ENCODE peak calls at places on chromosomes 4 and X, in ten cellular contexts. I is left lung, T is GM18507, B is hippocampal formation, C is B cell, U is C1 segment of cervical spinal cord, E is right cardiac atrium, K is iPS DF 19.7, Z is skeletal muscle cell, P is SW480. D is an unnamed sample.

GRCh38 chr4:159071178-159071968 is 31.5 kb upstream of the RAPGEF2 start:
- DNase-seq in P (peak; percentile 40), E (no peak), Z (peak; percentile 67), I (no peak), B (no peak), U (no peak), T (no peak), C (no peak), K (peak; percentile 68), D (peak; percentile 91)

GRCh38 chr4:163866728-163867313 is 372.3 kb downstream of the TMA16 start:
- DNase-seq in B (no peak), K (no peak), Z (no peak), I (no peak), U (no peak), C (no peak), E (no peak), T (no peak), P (no peak), D (peak; percentile 49)

GRCh38 chr4:16513876-16514275 is 287.6 kb upstream of the TAPT1 start:
- DNase-seq in P (no peak), Z (no peak), K (no peak), T (no peak), C (no peak), B (no peak), U (no peak), I (no peak), E (no peak), D (no peak)

GRCh38 chr4:85968945-85969830 is 390.7 kb downstream of the MAPK10 start:
- DNase-seq in U (no peak), B (no peak), I (no peak), Z (peak; percentile 35), E (no peak), T (peak; percentile 2), P (peak; percentile 22), C (peak; percentile 53), K (no peak), D (peak; percentile 71)

GRCh38 chrX:49172280-49172780 is 632 bp downstream of the PLP2 start:
- DNase-seq in Z (no peak), C (peak; percentile 79), K (no peak), T (no peak), B (no peak), U (no peak), P (peak; percentile 82), E (peak; percentile 87), I (peak; percentile 83), D (peak; percentile 58)

GRCh38 chr4:173448557-173448918 is 49.6 kb upstream of the SCRG1 start:
- DNase-seq in I (no peak), Z (no peak), K (no peak), C (no peak), P (no peak), B (no peak), U (no peak), E (no peak), T (no peak), D (peak; percentile 26)

GRCh38 chr4:176641237-176641636 is 151.5 kb downstream of the VEGFC start:
- DNase-seq in B (no peak), I (no peak), Z (no peak), K (no peak), E (no peak), C (no peak), T (no peak), U (no peak), P (no peak), D (no peak)

GRCh38 chr4:14143892-14144291 is 516.4 kb upstream of the BOD1L1 start:
- DNase-seq in T (no peak), B (no peak), P (peak; percentile 1), C (no peak), U (no peak), I (no peak), Z (no peak), K (peak; percentile 20), E (no peak), D (no peak)

GRCh38 chrX:119516157-119516702 is 48.0 kb downstream of the SLC25A5 start:
- DNase-seq in E (no peak), C (peak; percentile 74), I (no peak), P (peak; percentile 63), U (no peak), K (no peak), T (peak; percentile 44), Z (no peak), B (peak; percentile 10), D (peak; percentile 72)

GRCh38 chrX:150805736-150806135 is 92.7 kb downstream of the CD99L2 start:
- DNase-seq in Z (peak; percentile 1), K (no peak), C (no peak), T (no peak), B (no peak), I (no peak), E (no peak), P (no peak), U (no peak), D (no peak)

GRCh38 chr4:145218251-145218650 is 37.9 kb upstream of the OTUD4 start:
- DNase-seq in T (no peak), E (peak; percentile 30), B (no peak), U (no peak), K (no peak), Z (no peak), C (no peak), P (no peak), I (no peak), D (no peak)

GRCh38 chrX:136784231-136784630 is 3.5 kb upstream of the ARHGEF6 start:
- DNase-seq in P (no peak), K (no peak), Z (no peak), B (no peak), E (no peak), C (peak; percentile 14), T (no peak), I (no peak), U (no peak), D (no peak)

GRCh38 chrX:38627683-38628082 is 66.3 kb downstream of the TSPAN7 start:
- DNase-seq in C (peak; percentile 19), U (no peak), I (no peak), B (no peak), K (peak; percentile 47), T (no peak), P (peak; percentile 53), Z (no peak), E (no peak), D (peak; percentile 2)

GRCh38 chr4:165489786-165490185 is 111.0 kb downstream of the CPE start:
- DNase-seq in U (no peak), E (no peak), B (no peak), T (no peak), P (no peak), Z (no peak), K (no peak), C (no peak), I (no peak), D (no peak)

GRCh38 chrX:110847334-110847733 is 51.7 kb upstream of the CHRDL1 start:
- DNase-seq in P (peak; percentile 42), U (no peak), Z (no peak), B (no peak), K (no peak), I (no peak), T (peak; percentile 5), C (peak; percentile 57), E (no peak), D (peak; percentile 79)

GRCh38 chr4:40195182-40196177 is 1.4 kb upstream of the RHOH start:
- DNase-seq in T (no peak), U (no peak), K (no peak), B (no peak), Z (no peak), C (no peak), I (no peak), P (no peak), E (no peak), D (no peak)

GRCh38 chr4:40887690-40888089 is 137.9 kb downstream of the NSUN7 start:
- DNase-seq in B (no peak), U (no peak), E (no peak), C (no peak), Z (peak; percentile 93), K (no peak), I (no peak), T (no peak), P (no peak), D (peak; percentile 52)

GRCh38 chr4:45004847-45005565 is 278.6 kb upstream of the GNPDA2 start:
- DNase-seq in I (no peak), P (no peak), Z (no peak), T (no peak), E (no peak), K (no peak), C (no peak), B (no peak), U (no peak), D (peak; percentile 20)

GRCh38 chr4:23680616-23681518 is 209.0 kb downstream of the PPARGC1A start:
- DNase-seq in Z (peak; percentile 13), U (no peak), B (no peak), P (peak; percentile 6), E (no peak), K (no peak), C (no peak), T (no peak), I (no peak), D (peak; percentile 33)

GRCh38 chr4:156677136-156677535 is 294.5 kb downstream of the PDGFC start:
- DNase-seq in P (peak; percentile 41), T (no peak), U (no peak), Z (peak; percentile 25), I (no peak), C (no peak), K (no peak), E (no peak), B (no peak), D (peak; percentile 55)

GRCh38 chr4:103012085-103012484 is 7.4 kb downstream of the SLC9B1 start:
- DNase-seq in P (no peak), I (no peak), C (no peak), Z (peak; percentile 48), E (no peak), K (no peak), T (no peak), U (no peak), B (no peak), D (peak; percentile 74)

GRCh38 chr4:175770555-175770954 is 41.5 kb downstream of the GPM6A start:
- DNase-seq in B (no peak), T (no peak), Z (no peak), I (no peak), C (no peak), E (no peak), P (no peak), U (no peak), K (no peak), D (no peak)

GRCh38 chrX:7233632-7234406 is 85.9 kb upstream of the PUDP start:
- DNase-seq in P (no peak), Z (no peak), C (no peak), U (no peak), I (no peak), B (no peak), T (no peak), E (no peak), K (peak; percentile 2), D (peak; percentile 2)

GRCh38 chr4:99828477-99828876 is 11.8 kb downstream of the DAPP1 start:
- DNase-seq in B (no peak), U (no peak), K (no peak), C (no peak), P (no peak), I (no peak), Z (no peak), T (no peak), E (no peak), D (no peak)

GRCh38 chr4:72063726-72064125 is 31.9 kb downstream of the NPFFR2 start:
- DNase-seq in B (no peak), C (no peak), U (no peak), I (no peak), T (no peak), K (no peak), Z (no peak), E (no peak), P (no peak), D (no peak)

GRCh38 chrX:81957900-81958545 is 756.1 kb downstream of the SH3BGRL start:
- DNase-seq in C (no peak), I (no peak), U (no peak), E (no peak), P (peak; percentile 41), B (no peak), Z (no peak), K (no peak), T (no peak), D (peak; percentile 6)

GRCh38 chr4:87570290-87570689 is 38.0 kb upstream of the DSPP start:
- DNase-seq in K (no peak), E (no peak), U (no peak), I (no peak), T (no peak), C (no peak), P (no peak), B (no peak), Z (no peak), D (no peak)

GRCh38 chr4:153534792-153535629 is 68.9 kb downstream of the TMEM131L start:
- DNase-seq in Z (no peak), E (no peak), B (no peak), K (no peak), T (no peak), U (no peak), C (no peak), I (no peak), P (no peak), D (no peak)